ENCODE peak calls at places on chromosome 10, in ten cellular contexts. J is upper lobe of left lung, A is kidney, Z is psoas muscle, X is ovary, T is neuronal stem cell, O is RWPE1, W is neural progenitor cell, L is breast epithelium, G is AG04450. E is an unnamed sample.

GRCh38 chr10:42640610-42641229 is 2.4 kb upstream of the ZNF33B start:
- DNase-seq in J (no peak), A (no peak), Z (no peak), X (no peak), T (no peak), O (peak; percentile 85), W (no peak), L (no peak), G (no peak), E (no peak)

GRCh38 chr10:100562806-100563293 is 27.1 kb downstream of the HIF1AN start:
- DNase-seq in J (no peak), A (no peak), Z (no peak), X (peak; percentile 17), T (no peak), O (peak; percentile 56), W (peak; percentile 71), L (no peak), G (no peak), E (no peak)

GRCh38 chr10:131159771-131160170 is 151.8 kb downstream of the TCERG1L start:
- DNase-seq in J (no peak), A (no peak), Z (no peak), X (no peak), T (no peak), O (no peak), W (no peak), L (no peak), G (no peak), E (no peak)

GRCh38 chr10:49484501-49485230 is 54.3 kb downstream of the ERCC6 start:
- DNase-seq in J (no peak), A (no peak), Z (no peak), X (no peak), T (no peak), O (no peak), W (no peak), L (no peak), G (peak; percentile 13), E (no peak)

GRCh38 chr10:43968076-43968475 is 319.4 kb upstream of the ZNF32 start:
- DNase-seq in J (no peak), A (no peak), Z (no peak), X (no peak), T (no peak), O (no peak), W (no peak), L (no peak), G (no peak), E (no peak)

GRCh38 chr10:21441625-21442024 is 83.9 kb downstream of the SKIDA1 start:
- DNase-seq in J (no peak), A (no peak), Z (no peak), X (no peak), T (no peak), O (no peak), W (no peak), L (no peak), G (no peak), E (no peak)

GRCh38 chr10:102267748-102268147 is 22.4 kb downstream of the GBF1 start:
- DNase-seq in J (no peak), A (no peak), Z (no peak), X (no peak), T (no peak), O (no peak), W (no peak), L (no peak), G (peak; percentile 10), E (no peak)

GRCh38 chr10:43251664-43252165 is 15.2 kb downstream of the RASGEF1A start:
- DNase-seq in J (peak; percentile 18), A (peak; percentile 59), Z (peak; percentile 36), X (no peak), T (no peak), O (no peak), W (no peak), L (peak; percentile 36), G (no peak), E (no peak)

GRCh38 chr10:19847321-19847720 is 31.1 kb downstream of the PLXDC2 start:
- DNase-seq in J (no peak), A (no peak), Z (no peak), X (no peak), T (no peak), O (no peak), W (no peak), L (no peak), G (peak; percentile 10), E (no peak)

GRCh38 chr10:47181057-47181849 is 118.7 kb upstream of the GDF10 start:
- DNase-seq in J (peak; percentile 15), A (no peak), Z (no peak), X (no peak), T (no peak), O (no peak), W (peak; percentile 21), L (no peak), G (no peak), E (no peak)

GRCh38 chr10:83165164-83165563 is 974.1 kb upstream of the GHITM start:
- DNase-seq in J (no peak), A (no peak), Z (no peak), X (no peak), T (no peak), O (no peak), W (no peak), L (no peak), G (no peak), E (no peak)

GRCh38 chr10:30553018-30553624 is 76.4 kb downstream of the LYZL2 start:
- DNase-seq in J (no peak), A (no peak), Z (no peak), X (no peak), T (peak; percentile 21), O (no peak), W (peak; percentile 78), L (no peak), G (no peak), E (no peak)

GRCh38 chr10:43350139-43350538 is 21.3 kb upstream of the FXYD4 start:
- DNase-seq in J (no peak), A (no peak), Z (no peak), X (no peak), T (no peak), O (no peak), W (no peak), L (no peak), G (no peak), E (no peak)

GRCh38 chr10:131730771-131731497 is 169.9 kb upstream of the PPP2R2D start:
- DNase-seq in J (no peak), A (no peak), Z (peak; percentile 34), X (no peak), T (no peak), O (no peak), W (peak; percentile 1), L (no peak), G (no peak), E (no peak)

GRCh38 chr10:125370578-125370977 is 210.2 kb upstream of the CTBP2 start:
- DNase-seq in J (no peak), A (peak; percentile 42), Z (no peak), X (no peak), T (peak; percentile 66), O (no peak), W (peak; percentile 95), L (no peak), G (no peak), E (no peak)

GRCh38 chr10:130866857-130867256 is 444.7 kb downstream of the TCERG1L start:
- DNase-seq in J (no peak), A (no peak), Z (no peak), X (no peak), T (no peak), O (no peak), W (no peak), L (no peak), G (no peak), E (no peak)

GRCh38 chr10:46234431-46235060 is 52.3 kb upstream of the ANTXRL start:
- DNase-seq in J (peak; percentile 15), A (no peak), Z (no peak), X (no peak), T (no peak), O (no peak), W (no peak), L (peak; percentile 35), G (no peak), E (no peak)

GRCh38 chr10:126235091-126235978 is 152.9 kb downstream of the ADAM12 start:
- DNase-seq in J (no peak), A (no peak), Z (no peak), X (no peak), T (no peak), O (no peak), W (no peak), L (no peak), G (no peak), E (no peak)

GRCh38 chr10:6074489-6075301 is 12.5 kb upstream of the IL2RA start:
- DNase-seq in J (no peak), A (no peak), Z (no peak), X (no peak), T (no peak), O (peak; percentile 19), W (no peak), L (no peak), G (peak; percentile 41), E (no peak)
- H3K27ac ChIP-seq in J (no peak overlapping the region), A (no peak overlapping the region), Z (no peak overlapping the region), X (no peak overlapping the region), T (no peak overlapping the region), O (no peak overlapping the region), W (no peak overlapping the region), L (peak overlapping the region; percentile 42), G (no peak overlapping the region), E (no peak overlapping the region)

GRCh38 chr10:34319197-34319846 is 495.8 kb downstream of the PARD3 start:
- DNase-seq in J (peak; percentile 87), A (no peak), Z (no peak), X (peak; percentile 84), T (no peak), O (peak; percentile 75), W (no peak), L (no peak), G (peak; percentile 90), E (no peak)
- H3K27ac ChIP-seq in J (peak overlapping the region; percentile 37), A (no peak overlapping the region), Z (no peak overlapping the region), X (peak overlapping the region; percentile 26), T (no peak overlapping the region), O (peak overlapping the region; percentile 35), W (no peak overlapping the region), L (peak overlapping the region; percentile 17), G (peak overlapping the region; percentile 67), E (no peak overlapping the region)

GRCh38 chr10:58486821-58487220 is 25.9 kb upstream of the BICC1 start:
- DNase-seq in J (no peak), A (no peak), Z (no peak), X (no peak), T (no peak), O (no peak), W (no peak), L (no peak), G (no peak), E (no peak)
- H3K27ac ChIP-seq in J (no peak overlapping the region), A (no peak overlapping the region), Z (no peak overlapping the region), X (no peak overlapping the region), T (no peak overlapping the region), O (no peak overlapping the region), W (no peak overlapping the region), L (no peak overlapping the region), G (no peak overlapping the region), E (no peak overlapping the region)

DNA sequence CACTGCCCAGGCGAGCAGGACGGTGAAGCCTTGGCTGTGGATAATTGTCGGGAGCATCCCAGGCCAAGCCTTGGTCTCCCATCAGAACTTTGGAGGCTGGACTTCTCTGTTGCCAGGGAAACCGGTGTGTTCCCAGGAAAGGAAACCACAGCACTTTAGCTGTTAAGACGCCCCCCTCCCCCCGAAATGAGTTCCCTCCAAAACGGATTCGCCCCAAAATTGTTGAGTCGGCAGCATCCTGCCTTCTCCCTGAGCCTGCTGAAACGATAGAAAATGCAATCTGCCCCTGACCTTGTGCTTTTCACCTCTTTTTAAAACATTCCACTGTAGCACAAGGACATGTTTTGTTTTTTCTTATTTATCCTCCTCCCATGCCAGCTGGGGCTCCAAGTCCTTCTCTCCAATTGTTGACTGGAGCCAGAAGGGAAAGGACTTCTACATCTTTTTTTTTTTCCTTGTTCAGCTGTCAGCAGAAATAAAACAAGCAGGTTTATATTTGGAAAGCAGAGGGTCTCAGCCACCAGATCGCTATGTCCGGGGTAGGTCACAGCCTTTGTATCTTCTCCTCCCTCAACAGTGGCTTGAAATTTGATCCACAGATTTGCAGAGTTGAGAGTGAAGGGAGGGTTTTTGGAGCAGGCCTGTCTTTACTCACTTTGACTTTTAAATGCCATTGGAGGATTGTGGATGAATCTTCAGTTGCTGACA is 116.5 kb downstream of the ZMIZ1 start:
- DNase-seq in J (no peak), A (no peak), Z (no peak), X (peak; percentile 77), T (no peak), O (no peak), W (peak; percentile 62), L (no peak), G (no peak), E (no peak)
- H3K27ac ChIP-seq in J (peak overlapping the region; percentile 54), A (peak overlapping the region; percentile 78), Z (no peak overlapping the region), X (peak overlapping the region; percentile 88), T (peak overlapping the region; percentile 29), O (peak overlapping the region; percentile 81), W (no peak overlapping the region), L (peak overlapping the region; percentile 66), G (peak overlapping the region; percentile 70), E (no peak overlapping the region)